ENCODE peak calls at places on chromosomes 1 and 21, in eight cellular contexts. Z is NCI-H748 treated with DMSO at 0.1 percent for 48 hours; X is T-helper 17 cell; G is activated CD8-positive, alpha-beta memory T cell treated with anti-CD3 and anti-CD28 coated beads, Interleukin-2, amount 50 U/mL, for 48 hours; I is bronchial epithelial cell; Q is gastrocnemius medialis; W is activated CD4-positive, CD25-positive, alpha-beta regulatory T cell treated with anti-CD3 and anti-CD28 coated beads, Interleukin-2, amount 50 U/mL, for 72 hours; C is GM12891. S is an unnamed sample.

GRCh38 chr21:42645211-42646075 is 8.0 kb upstream of the PDE9A start:
- DNase-seq in Z (no peak), X (no peak), G (no peak), I (no peak), Q (no peak), W (no peak), C (no peak), S (no peak)

GRCh38 chr1:172399369-172400072 is 21.0 kb upstream of the C1orf105 start:
- DNase-seq in Z (no peak), X (no peak), G (no peak), I (peak), Q (peak), W (no peak), C (no peak), S (no peak)

GRCh38 chr1:218945050-218945449 is 228.6 kb upstream of the LYPLAL1 start:
- DNase-seq in Z (no peak), X (no peak), G (no peak), I (peak), Q (no peak), W (no peak), C (no peak), S (no peak)

GRCh38 chr1:27992271-27992670 is 32.5 kb downstream of the XKR8 start:
- DNase-seq in Z (no peak), X (peak), G (no peak), I (no peak), Q (no peak), W (peak), C (no peak), S (peak)

GRCh38 chr1:158035976-158036583 is 42.6 kb downstream of the KIRREL1 start:
- DNase-seq in Z (no peak), X (no peak), G (peak), I (peak), Q (no peak), W (no peak), C (no peak), S (no peak)

GRCh38 chr1:221722254-221723017 is 19.5 kb downstream of the DUSP10 start:
- DNase-seq in Z (no peak), X (no peak), G (no peak), I (no peak), Q (no peak), W (no peak), C (no peak), S (no peak)

GRCh38 chr1:7253118-7253480 is 467.8 kb downstream of the CAMTA1 start:
- DNase-seq in Z (no peak), X (no peak), G (no peak), I (no peak), Q (no peak), W (no peak), C (no peak), S (no peak)

GRCh38 chr21:36203603-36203889 is 46.9 kb downstream of the DOP1B start:
- DNase-seq in Z (no peak), X (no peak), G (peak), I (peak), Q (peak), W (no peak), C (peak), S (no peak)

GRCh38 chr1:155934933-155935590 is 849 bp upstream of the KHDC4 start:
- DNase-seq in Z (no peak), X (no peak), G (peak), I (peak), Q (no peak), W (no peak), C (no peak), S (no peak)

GRCh38 chr21:44428281-44428942 is 26.9 kb upstream of the LRRC3 start:
- DNase-seq in Z (peak), X (peak), G (peak), I (peak), Q (no peak), W (peak), C (no peak), S (peak)

GRCh38 chr1:238223067-238223640 is 332.4 kb upstream of the ZP4 start:
- DNase-seq in Z (no peak), X (no peak), G (no peak), I (peak), Q (no peak), W (no peak), C (no peak), S (no peak)

GRCh38 chr21:42242611-42243010 is 23.7 kb downstream of the ABCG1 start:
- DNase-seq in Z (no peak), X (no peak), G (no peak), I (no peak), Q (no peak), W (no peak), C (no peak), S (no peak)

GRCh38 chr21:15182731-15183130 is 117.9 kb upstream of the NRIP1 start:
- DNase-seq in Z (no peak), X (no peak), G (no peak), I (no peak), Q (no peak), W (no peak), C (no peak), S (no peak)

GRCh38 chr1:57431400-57431799 is 7.5 kb upstream of the DAB1 start:
- DNase-seq in Z (peak), X (no peak), G (no peak), I (no peak), Q (no peak), W (no peak), C (no peak), S (no peak)

GRCh38 chr1:15211424-15211823 is 35.6 kb upstream of the FHAD1 start:
- DNase-seq in Z (no peak), X (no peak), G (no peak), I (no peak), Q (no peak), W (no peak), C (no peak), S (no peak)

GRCh38 chr1:119327436-119328155 is 41.0 kb upstream of the HAO2 start:
- DNase-seq in Z (peak), X (peak), G (peak), I (no peak), Q (no peak), W (peak), C (no peak), S (no peak)

GRCh38 chr1:79044974-79045650 is 38.6 kb upstream of the ADGRL4 start:
- DNase-seq in Z (no peak), X (no peak), G (no peak), I (no peak), Q (no peak), W (no peak), C (no peak), S (no peak)

GRCh38 chr1:236636017-236636416 is 31.7 kb upstream of the HEATR1 start:
- DNase-seq in Z (no peak), X (no peak), G (no peak), I (no peak), Q (peak), W (no peak), C (no peak), S (no peak)

GRCh38 chr1:161335796-161336195 is 21.6 kb downstream of the SDHC start:
- DNase-seq in Z (no peak), X (no peak), G (no peak), I (no peak), Q (no peak), W (no peak), C (no peak), S (no peak)

GRCh38 chr1:116826818-116827606 is 72.8 kb downstream of the CD2 start:
- DNase-seq in Z (no peak), X (no peak), G (peak), I (peak), Q (no peak), W (no peak), C (peak), S (peak)

GRCh38 chr1:13714851-13715250 is 14.9 kb downstream of the PRDM2 start:
- DNase-seq in Z (no peak), X (no peak), G (no peak), I (no peak), Q (no peak), W (no peak), C (no peak), S (no peak)

GRCh38 chr1:212858461-212859265 is 588 bp downstream of the FLVCR1 start:
- DNase-seq in Z (peak), X (no peak), G (peak), I (peak), Q (no peak), W (no peak), C (peak), S (no peak)

GRCh38 chr1:40703316-40703715 is 11.8 kb downstream of the NFYC start:
- DNase-seq in Z (no peak), X (no peak), G (no peak), I (peak), Q (no peak), W (no peak), C (no peak), S (no peak)

GRCh38 chr1:30864681-30865080 is 43.9 kb downstream of the SDC3 start:
- DNase-seq in Z (no peak), X (no peak), G (no peak), I (no peak), Q (no peak), W (no peak), C (no peak), S (no peak)

GRCh38 chr21:33123396-33124120 is 53.6 kb downstream of the OLIG1 start:
- DNase-seq in Z (no peak), X (no peak), G (no peak), I (peak), Q (no peak), W (no peak), C (no peak), S (no peak)